ENCODE peak calls at places on chromosomes 12 and 14, in six cellular contexts. X is kidney epithelial cell, F is WERI-Rb-1, L is brain microvascular endothelial cell, Z is BE2C, D is fibroblast of mammary gland. K is an unnamed sample.

GRCh38 chr12:57765003-57765697 is 1.7 kb downstream of the CYP27B1 start:
- DNase-seq in D (no peak), Z (peak; percentile 49), F (no peak), L (no peak), X (no peak), K (peak; percentile 32)

GRCh38 chr14:41749425-41749824 is 142.7 kb downstream of the LRFN5 start:
- DNase-seq in D (peak; percentile 56), F (no peak), X (peak; percentile 5), L (peak; percentile 14), Z (no peak), K (peak; percentile 28)

GRCh38 chr14:23414906-23415820 is 7.1 kb upstream of the MYH6 start:
- DNase-seq in L (no peak), D (no peak), F (no peak), X (no peak), Z (no peak), K (no peak)

GRCh38 chr14:54490448-54490805 is 1.6 kb upstream of the GMFB start:
- DNase-seq in L (no peak), F (peak; percentile 53), Z (no peak), D (no peak), X (no peak), K (no peak)

GRCh38 chr12:51188359-51189051 is 15.6 kb upstream of the TFCP2 start:
- DNase-seq in F (no peak), L (no peak), X (no peak), D (no peak), Z (no peak), K (no peak)

GRCh38 chr12:85369365-85370154 is 89.5 kb downstream of the ALX1 start:
- DNase-seq in Z (no peak), X (no peak), L (no peak), D (no peak), F (no peak), K (peak; percentile 12)

GRCh38 chr12:106897082-106897481 is 58.6 kb upstream of the TMEM263 start:
- DNase-seq in F (no peak), D (peak; percentile 50), X (no peak), Z (peak; percentile 20), L (no peak), K (peak; percentile 40)

GRCh38 chr14:100104523-100105300 is 39.5 kb downstream of the EVL start:
- DNase-seq in Z (no peak), D (peak; percentile 47), X (no peak), L (peak; percentile 60), F (no peak), K (no peak)

GRCh38 chr12:102016472-102016871 is 45.3 kb downstream of the WASHC3 start:
- DNase-seq in F (no peak), L (no peak), Z (no peak), D (peak; percentile 25), X (no peak), K (no peak)

GRCh38 chr14:81776531-81776930 is 242.9 kb upstream of the SEL1L start:
- DNase-seq in L (no peak), Z (no peak), D (no peak), X (no peak), F (no peak), K (no peak)

GRCh38 chr12:12628013-12628412 is 16.3 kb downstream of the CREBL2 start:
- DNase-seq in Z (no peak), X (no peak), F (no peak), L (peak; percentile 42), D (peak; percentile 55), K (no peak)

GRCh38 chr12:64678835-64679234 is 68.5 kb downstream of the RASSF3 start:
- DNase-seq in F (no peak), X (no peak), Z (no peak), L (no peak), D (no peak), K (no peak)

GRCh38 chr14:106586098-106586704 is 1059.8 kb downstream of the TMEM121 start:
- DNase-seq in L (no peak), Z (peak; percentile 60), D (no peak), X (no peak), F (peak; percentile 50), K (no peak)

GRCh38 chr12:24759155-24759554 is 189.7 kb downstream of the BCAT1 start:
- DNase-seq in F (no peak), L (peak; percentile 79), X (no peak), D (peak; percentile 65), Z (no peak), K (peak; percentile 63)

GRCh38 chr12:114799574-114800487 is 115.9 kb upstream of the TBX3 start:
- DNase-seq in L (no peak), F (no peak), X (no peak), Z (peak; percentile 51), D (no peak), K (peak; percentile 41)

GRCh38 chr14:72715910-72716268 is 178.0 kb downstream of the DPF3 start:
- DNase-seq in X (no peak), L (no peak), Z (no peak), F (no peak), D (no peak), K (peak; percentile 14)

GRCh38 chr12:127363392-127363791 is 903.6 kb upstream of the TMEM132C start:
- DNase-seq in F (peak; percentile 36), L (peak; percentile 31), Z (no peak), D (peak; percentile 35), X (no peak), K (no peak)

GRCh38 chr12:39239484-39240143 is 203.3 kb downstream of the KIF21A start:
- DNase-seq in F (no peak), D (no peak), L (no peak), Z (no peak), X (no peak), K (no peak)

GRCh38 chr14:99136047-99136400 is 136.0 kb downstream of the BCL11B start:
- DNase-seq in D (no peak), Z (no peak), L (no peak), X (no peak), F (no peak), K (no peak)

GRCh38 chr14:80271389-80271788 is 60.1 kb upstream of the DIO2 start:
- DNase-seq in Z (no peak), X (no peak), F (no peak), D (peak; percentile 8), L (no peak), K (peak; percentile 41)

GRCh38 chr12:17030338-17030737 is 424.4 kb upstream of the LMO3 start:
- DNase-seq in D (no peak), Z (no peak), L (no peak), X (no peak), F (no peak), K (no peak)

GRCh38 chr12:122474324-122474716 is 26.4 kb downstream of the ZCCHC8 start:
- DNase-seq in F (no peak), X (no peak), Z (no peak), D (no peak), L (no peak), K (no peak)

GRCh38 chr12:130916251-130916911 is 37.3 kb upstream of the ADGRD1 start:
- DNase-seq in F (peak; percentile 80), L (peak; percentile 6), D (peak; percentile 60), X (peak; percentile 14), Z (peak; percentile 72), K (peak; percentile 64)

DNA sequence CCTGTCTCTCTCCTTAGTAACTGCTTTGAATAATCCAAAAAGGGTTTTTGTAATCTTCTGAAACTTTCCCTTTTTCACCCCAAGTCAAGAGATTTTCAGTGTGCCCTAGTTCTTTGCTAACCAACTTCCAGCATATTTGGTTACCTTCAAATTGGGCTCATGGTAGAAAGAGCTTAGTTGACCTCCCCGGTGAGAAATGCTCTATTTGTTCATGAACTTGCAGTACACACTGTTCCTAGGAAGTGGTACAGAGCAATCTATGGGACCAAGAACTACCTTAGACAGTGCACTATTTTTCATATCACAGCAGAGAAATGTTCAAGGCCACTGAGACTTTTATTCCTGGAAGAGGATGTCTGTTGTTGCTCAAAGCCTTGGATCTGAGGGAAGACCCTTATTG is 1.7 kb downstream of the USP5 start:
- DNase-seq in X (no peak), D (no peak), F (no peak), Z (no peak), L (no peak), K (no peak)
- H3K4me3 ChIP-seq in X (no peak overlapping the region), D (peak overlapping the region; percentile 93), F (peak overlapping the region; percentile 77), Z (peak overlapping the region; percentile 70), L (no peak overlapping the region), K (no peak overlapping the region)

GRCh38 chr12:8909752-8910151 is 4.6 kb upstream of the PHC1 start:
- DNase-seq in L (no peak), F (no peak), Z (no peak), X (no peak), D (no peak), K (no peak)

GRCh38 chr12:8914716-8915526 is 612 bp downstream of the PHC1 start:
- DNase-seq in Z (peak; percentile 67), L (peak; percentile 40), F (peak; percentile 78), X (no peak), D (peak; percentile 45), K (peak; percentile 54)

GRCh38 chr12:8911606-8912268 is 2.6 kb upstream of the PHC1 start:
- DNase-seq in L (no peak), Z (no peak), X (no peak), D (no peak), F (no peak), K (no peak)

GRCh38 chr12:8913702-8914032 is 642 bp upstream of the PHC1 start:
- DNase-seq in X (no peak), Z (no peak), L (no peak), D (peak; percentile 4), F (no peak), K (peak; percentile 2)

GRCh38 chr12:8912910-8913309 is 1.4 kb upstream of the PHC1 start:
- DNase-seq in X (no peak), Z (no peak), F (peak; percentile 25), D (peak; percentile 5), L (no peak), K (no peak)
- H3K4me3 ChIP-seq in X (no peak overlapping the region), Z (no peak overlapping the region), F (no peak overlapping the region), D (no peak overlapping the region), L (no peak overlapping the region), K (no peak overlapping the region)

GRCh38 chr14:78897443-78897842 is 727.3 kb downstream of the NRXN3 start:
- DNase-seq in D (no peak), L (no peak), F (no peak), Z (no peak), X (no peak), K (no peak)
- H3K4me3 ChIP-seq in D (no peak overlapping the region), L (no peak overlapping the region), F (no peak overlapping the region), Z (no peak overlapping the region), X (no peak overlapping the region), K (no peak overlapping the region)

GRCh38 chr12:95790025-95790911 is at the start of gene NTN4:
- DNase-seq in Z (peak; percentile 25), D (peak; percentile 26), X (no peak), F (peak; percentile 33), L (peak; percentile 53), K (peak; percentile 39)
- H3K4me3 ChIP-seq in Z (peak within 1 kb of the TSS; percentile 19), D (peak within 1 kb of the TSS; percentile 52), X (peak within 1 kb of the TSS; percentile 85), F (peak within 1 kb of the TSS; percentile 48), L (peak within 1 kb of the TSS; percentile 75), K (peak within 1 kb of the TSS; percentile 67)